ENCODE peak calls at places on chromosomes 13 and 19, in eight cellular contexts. R is tibial artery; K is keratinocyte; H is left ventricle myocardium inferior; O is left lung; P is adipocyte; Q is GM23248; B is CD8-positive, alpha-beta memory T cell. Z is an unnamed sample. For H3K27me3, the result is how much of the 10 kb centered on the place peaks cover.

GRCh38 chr13:105363747-105364177 is 1171.7 kb downstream of the EFNB2 start:
- DNase-seq in R (no peak), K (no peak), H (no peak), O (no peak), P (no peak), Q (no peak), B (no peak), Z (no peak)

GRCh38 chr13:76014618-76015315 is 378.6 kb downstream of the LMO7 start:
- DNase-seq in R (no peak), K (no peak), H (no peak), O (no peak), P (peak), Q (peak), B (no peak), Z (no peak)

GRCh38 chr19:55257461-55258411 is 1.1 kb downstream of the PPP6R1 start:
- DNase-seq in R (no peak), K (no peak), H (no peak), O (peak), P (peak), Q (peak), B (no peak), Z (no peak)

GRCh38 chr19:13373599-13373998 is 132.7 kb downstream of the CACNA1A start:
- DNase-seq in R (no peak), K (no peak), H (no peak), O (no peak), P (no peak), Q (no peak), B (no peak), Z (no peak)

GRCh38 chr13:41916173-41916954 is 44.5 kb downstream of the VWA8 start:
- DNase-seq in R (no peak), K (no peak), H (no peak), O (no peak), P (peak), Q (peak), B (peak), Z (no peak)

GRCh38 chr19:30391554-30392551 is 19.7 kb downstream of the ZNF536 start:
- DNase-seq in R (no peak), K (no peak), H (no peak), O (no peak), P (no peak), Q (no peak), B (no peak), Z (no peak)

GRCh38 chr19:11180346-11180745 is 17.0 kb downstream of the KANK2 start:
- DNase-seq in R (no peak), K (no peak), H (no peak), O (no peak), P (no peak), Q (peak), B (no peak), Z (no peak)

GRCh38 chr13:62360609-62361008 is 945.0 kb upstream of the PCDH20 start:
- DNase-seq in R (no peak), K (no peak), H (no peak), O (no peak), P (no peak), Q (no peak), B (no peak), Z (no peak)

GRCh38 chr19:15280048-15280725 is 47.9 kb upstream of the EPHX3 start:
- DNase-seq in R (peak), K (no peak), H (peak), O (no peak), P (no peak), Q (peak), B (no peak), Z (no peak)

GRCh38 chr19:48578891-48579290 is 26.9 kb downstream of the SULT2B1 start:
- DNase-seq in R (no peak), K (no peak), H (no peak), O (no peak), P (no peak), Q (peak), B (no peak), Z (no peak)

GRCh38 chr13:113928701-113929627 is 44.9 kb downstream of the C13orf46 start:
- DNase-seq in R (peak), K (no peak), H (peak), O (no peak), P (peak), Q (peak), B (no peak), Z (peak)

GRCh38 chr13:51929699-51930098 is 67.9 kb downstream of the CCDC70 start:
- DNase-seq in R (no peak), K (no peak), H (no peak), O (no peak), P (no peak), Q (no peak), B (no peak), Z (no peak)

GRCh38 chr19:35901055-35901644 is 810 bp upstream of the NFKBID start:
- DNase-seq in R (no peak), K (no peak), H (no peak), O (peak), P (peak), Q (peak), B (no peak), Z (no peak)

GRCh38 chr19:42132030-42132628 is at the start of gene POU2F2:
- DNase-seq in R (peak), K (no peak), H (peak), O (peak), P (peak), Q (no peak), B (peak), Z (peak)

GRCh38 chr13:39401756-39402155 is 201.2 kb downstream of the LHFPL6 start:
- DNase-seq in R (no peak), K (no peak), H (no peak), O (no peak), P (no peak), Q (no peak), B (no peak), Z (no peak)

GRCh38 chr13:64078480-64078936 is 2662.9 kb upstream of the PCDH20 start:
- DNase-seq in R (peak), K (no peak), H (no peak), O (peak), P (no peak), Q (no peak), B (no peak), Z (no peak)

GRCh38 chr19:1481893-1482360 is 2.9 kb upstream of the C19orf25 start:
- DNase-seq in R (no peak), K (no peak), H (no peak), O (peak), P (no peak), Q (no peak), B (no peak), Z (peak)

GRCh38 chr19:39097299-39097698 is 13.1 kb downstream of the ACP7 start:
- DNase-seq in R (no peak), K (no peak), H (no peak), O (no peak), P (no peak), Q (no peak), B (no peak), Z (no peak)

GRCh38 chr19:17406887-17407196 is 1.4 kb upstream of the BST2 start:
- DNase-seq in R (no peak), K (no peak), H (no peak), O (no peak), P (no peak), Q (no peak), B (no peak), Z (no peak)

GRCh38 chr13:28558126-28558525 is 63.2 kb upstream of the FLT1 start:
- DNase-seq in R (no peak), K (no peak), H (no peak), O (no peak), P (peak), Q (peak), B (no peak), Z (no peak)

GRCh38 chr19:35299523-35300339 is 7.8 kb downstream of the MAG start:
- DNase-seq in R (no peak), K (no peak), H (no peak), O (peak), P (no peak), Q (peak), B (no peak), Z (no peak)

GRCh38 chr19:38361633-38362075 is 12.7 kb upstream of the PSMD8 start:
- DNase-seq in R (peak), K (peak), H (peak), O (peak), P (peak), Q (peak), B (peak), Z (peak)

GRCh38 chr13:109678459-109678858 is 107.9 kb downstream of the IRS2 start:
- DNase-seq in R (no peak), K (no peak), H (no peak), O (no peak), P (no peak), Q (no peak), B (no peak), Z (no peak)

GRCh38 chr13:109680288-109680687 is 106.1 kb downstream of the IRS2 start:
- DNase-seq in R (no peak), K (no peak), H (no peak), O (no peak), P (no peak), Q (no peak), B (no peak), Z (no peak)

GRCh38 chr13:109684084-109684835 is 102.1 kb downstream of the IRS2 start:
- DNase-seq in R (no peak), K (no peak), H (no peak), O (no peak), P (no peak), Q (no peak), B (no peak), Z (no peak)

GRCh38 chr13:109682534-109683244 is 103.7 kb downstream of the IRS2 start:
- DNase-seq in R (no peak), K (no peak), H (no peak), O (no peak), P (no peak), Q (no peak), B (no peak), Z (no peak)

GRCh38 chr13:109680930-109681329 is 105.5 kb downstream of the IRS2 start:
- DNase-seq in R (no peak), K (no peak), H (no peak), O (no peak), P (no peak), Q (no peak), B (no peak), Z (no peak)
- H3K27me3 ChIP-seq in R (under half), K (under half), H (half or more), O (under half), P (under half), Q (half or more), B (under half), Z (under half)

GRCh38 chr13:25967144-25967543 is 84.7 kb downstream of the SHISA2 start:
- DNase-seq in R (no peak), K (no peak), H (no peak), O (no peak), P (no peak), Q (no peak), B (no peak), Z (no peak)

GRCh38 chr13:25973085-25973484 is 78.7 kb downstream of the SHISA2 start:
- DNase-seq in R (no peak), K (no peak), H (no peak), O (no peak), P (no peak), Q (no peak), B (no peak), Z (no peak)

GRCh38 chr13:25973576-25973975 is 78.2 kb downstream of the SHISA2 start:
- DNase-seq in R (no peak), K (no peak), H (no peak), O (no peak), P (no peak), Q (no peak), B (peak), Z (no peak)

GRCh38 chr13:25971077-25971476 is 80.7 kb downstream of the SHISA2 start:
- DNase-seq in R (no peak), K (no peak), H (no peak), O (no peak), P (no peak), Q (no peak), B (no peak), Z (no peak)

DNA sequence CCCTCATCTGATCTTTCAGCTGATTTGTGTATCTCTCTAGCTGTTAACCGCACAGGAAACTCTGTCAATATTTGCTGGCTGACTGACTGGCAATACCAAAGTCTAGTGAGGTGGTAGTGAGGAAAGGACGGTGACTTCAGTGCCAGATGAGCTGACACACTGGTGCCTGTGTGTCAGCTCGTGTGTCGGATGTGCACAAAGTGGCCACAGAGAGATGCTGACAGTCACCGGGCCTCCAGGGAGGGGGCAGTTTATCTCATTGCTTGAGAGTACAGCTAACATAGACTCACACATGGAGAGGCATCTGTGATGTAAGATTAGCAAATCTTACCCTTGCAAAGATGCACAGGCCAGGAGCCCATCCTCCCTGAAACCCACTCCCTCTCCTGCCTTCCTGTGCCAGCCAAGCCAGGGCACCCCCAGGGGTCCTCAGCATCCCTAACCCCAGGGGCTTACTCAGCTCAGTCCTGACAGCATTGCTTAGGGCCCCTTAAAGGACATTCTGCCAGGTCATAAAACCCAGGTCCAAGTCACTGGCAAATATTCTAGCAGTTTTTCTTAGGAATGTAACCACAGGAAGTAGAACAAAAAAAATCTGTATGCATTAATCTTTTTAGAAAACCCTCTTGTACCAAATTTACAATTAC is 80.2 kb downstream of the SHISA2 start:
- DNase-seq in R (no peak), K (no peak), H (no peak), O (no peak), P (no peak), Q (no peak), B (peak), Z (no peak)
- H3K27me3 ChIP-seq in R (under half), K (under half), H (half or more), O (under half), P (under half), Q (under half), B (under half), Z (under half)

DNA sequence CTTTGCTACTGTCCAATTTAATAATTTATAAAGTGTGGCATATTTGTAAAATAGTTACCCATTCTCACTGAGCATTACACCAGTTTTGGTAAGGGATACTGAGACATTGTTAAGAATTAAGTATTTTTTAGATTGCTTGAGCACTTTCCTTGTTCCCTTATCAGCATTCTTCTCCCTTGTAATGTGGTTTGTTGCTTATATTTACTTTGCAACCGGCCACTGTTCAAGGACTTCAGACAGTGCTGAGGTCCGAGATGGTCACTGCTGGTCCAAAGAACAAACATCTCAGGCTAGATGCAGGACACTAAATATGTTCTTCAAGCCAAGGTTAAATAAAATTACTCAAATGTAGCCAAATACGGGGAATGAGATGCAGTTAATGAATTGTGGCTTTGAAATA is 161.4 kb downstream of the TM9SF2 start:
- DNase-seq in R (no peak), K (no peak), H (no peak), O (no peak), P (no peak), Q (no peak), B (no peak), Z (no peak)
- H3K27me3 ChIP-seq in R (under half), K (under half), H (under half), O (under half), P (under half), Q (under half), B (under half), Z (under half)

DNA sequence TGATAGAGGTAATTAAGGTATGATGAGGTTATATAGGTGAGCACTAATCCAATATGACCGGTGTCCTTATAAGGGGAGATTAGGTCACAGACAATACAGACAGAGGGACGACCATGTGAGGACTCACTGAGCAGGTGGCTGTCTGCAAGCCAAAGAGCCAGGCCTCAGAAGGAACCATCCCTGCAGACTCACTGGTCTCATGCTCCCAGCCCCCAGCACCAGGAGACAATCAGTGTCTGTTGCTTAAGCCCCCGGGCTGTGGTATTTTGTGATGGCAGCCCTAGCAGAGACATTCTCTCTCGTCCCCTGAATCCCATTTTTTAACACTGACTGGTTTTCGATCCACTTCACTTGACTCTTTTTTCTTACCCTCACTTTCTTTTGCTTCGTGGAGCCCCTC is 51.9 kb upstream of the PABPC3 start:
- DNase-seq in R (no peak), K (no peak), H (no peak), O (no peak), P (no peak), Q (no peak), B (no peak), Z (no peak)
- H3K27me3 ChIP-seq in R (half or more), K (half or more), H (half or more), O (under half), P (half or more), Q (half or more), B (under half), Z (half or more)

DNA sequence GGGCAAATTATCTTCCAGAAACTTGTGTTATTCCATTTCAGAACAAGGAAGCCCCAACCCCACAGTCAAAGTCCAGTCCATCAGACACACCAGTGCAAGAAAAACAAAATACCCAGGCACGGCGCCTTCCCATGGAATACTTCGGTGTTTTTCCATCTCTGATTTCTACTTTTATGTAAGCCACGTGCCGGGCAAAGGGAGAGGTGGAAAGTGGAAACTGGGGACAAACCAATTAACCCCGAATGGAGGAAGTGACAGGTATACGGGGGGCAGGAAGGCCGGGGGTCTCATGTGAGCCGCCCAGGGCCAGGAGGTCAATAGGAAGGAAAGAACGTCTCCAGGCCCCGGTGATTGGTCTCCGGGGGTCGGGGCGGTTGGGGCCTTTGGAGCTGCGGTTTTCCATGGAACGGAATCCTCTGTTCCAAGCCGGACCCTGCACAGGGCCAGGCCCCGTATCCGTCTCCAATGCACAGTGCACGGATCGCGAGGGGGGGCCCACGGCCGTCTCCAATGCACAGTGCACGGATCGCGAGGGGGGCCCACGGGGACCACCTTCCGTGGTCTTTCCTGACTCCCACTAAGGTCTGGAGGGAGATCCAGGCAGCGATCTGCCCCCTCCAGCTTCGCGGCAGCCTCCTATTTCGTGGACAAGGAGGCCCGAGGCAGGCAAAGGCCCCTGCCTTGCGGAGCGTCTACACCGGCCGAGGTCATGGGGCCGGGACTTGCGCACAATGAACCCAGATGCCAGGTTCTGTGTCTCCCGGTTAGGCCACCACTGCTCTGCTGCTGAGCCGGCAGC is 79.7 kb downstream of the GADD45B start:
- DNase-seq in R (peak), K (no peak), H (peak), O (peak), P (no peak), Q (no peak), B (no peak), Z (no peak)
- H3K27me3 ChIP-seq in R (under half), K (under half), H (under half), O (under half), P (under half), Q (under half), B (under half), Z (under half)

GRCh38 chr19:18612772-18613588 is at the start of gene TMEM59L:
- DNase-seq in R (no peak), K (no peak), H (no peak), O (peak), P (peak), Q (peak), B (peak), Z (no peak)

GRCh38 chr19:18610245-18610555 is 2.5 kb upstream of the TMEM59L start:
- DNase-seq in R (no peak), K (no peak), H (no peak), O (no peak), P (no peak), Q (no peak), B (no peak), Z (no peak)

GRCh38 chr19:18612051-18612771 is 459 bp upstream of the TMEM59L start:
- DNase-seq in R (no peak), K (no peak), H (no peak), O (no peak), P (no peak), Q (no peak), B (no peak), Z (no peak)

GRCh38 chr19:18610556-18611326 is 1.9 kb upstream of the TMEM59L start:
- DNase-seq in R (no peak), K (no peak), H (no peak), O (no peak), P (no peak), Q (no peak), B (no peak), Z (no peak)

GRCh38 chr19:18611327-18612050 is 1.2 kb upstream of the TMEM59L start:
- DNase-seq in R (no peak), K (no peak), H (no peak), O (no peak), P (no peak), Q (no peak), B (no peak), Z (no peak)
- H3K27me3 ChIP-seq in R (half or more), K (half or more), H (half or more), O (half or more), P (under half), Q (half or more), B (half or more), Z (half or more)